ENCODE peak calls at places on chromosomes 7 and 10, in five cellular contexts. G is GM12878, A is K562, K is SK-N-SH, S is HepG2. C is an unnamed sample.

GRCh38 chr7:2661602-2662272 is 26.3 kb upstream of the AMZ1 start:
- DNase-seq in G (no peak), A (no peak), K (peak), S (no peak), C (no peak)

GRCh38 chr7:24825931-24826661 is 68.8 kb upstream of the GSDME start:
- DNase-seq in G (no peak), A (peak), K (no peak), S (peak), C (no peak)

GRCh38 chr7:82542665-82543064 is 99.1 kb upstream of the CACNA2D1 start:
- DNase-seq in G (no peak), A (no peak), K (no peak), S (no peak), C (no peak)

GRCh38 chr10:50561266-50561665 is 62.5 kb downstream of the SGMS1 start:
- DNase-seq in G (no peak), A (no peak), K (no peak), S (no peak), C (no peak)

GRCh38 chr10:119206603-119207366 is 586 bp upstream of the GRK5 start:
- DNase-seq in G (no peak), A (peak), K (peak), S (no peak), C (no peak)

GRCh38 chr10:1550291-1550595 is 187.1 kb downstream of the ADARB2 start:
- DNase-seq in G (no peak), A (no peak), K (no peak), S (no peak), C (no peak)

GRCh38 chr7:158828343-158829020 is 827 bp downstream of the ESYT2 start:
- DNase-seq in G (no peak), A (peak), K (peak), S (no peak), C (no peak)

GRCh38 chr7:23468721-23469149 is 1.6 kb downstream of the IGF2BP3 start:
- DNase-seq in G (no peak), A (peak), K (peak), S (no peak), C (no peak)

GRCh38 chr10:132724436-132724835 is 61.5 kb downstream of the NKX6-2 start:
- DNase-seq in G (no peak), A (no peak), K (no peak), S (no peak), C (peak)

GRCh38 chr10:1043532-1043995 is 5.4 kb downstream of the IDI1 start:
- DNase-seq in G (peak), A (no peak), K (no peak), S (no peak), C (no peak)

GRCh38 chr10:107740962-107741690 is 576.6 kb upstream of the SORCS1 start:
- DNase-seq in G (no peak), A (no peak), K (no peak), S (no peak), C (no peak)

GRCh38 chr7:29177963-29178612 is 16.5 kb upstream of the CHN2 start:
- DNase-seq in G (no peak), A (no peak), K (no peak), S (no peak), C (peak)

GRCh38 chr7:141663081-141663510 is 38.9 kb downstream of the DENND11 start:
- DNase-seq in G (no peak), A (no peak), K (no peak), S (peak), C (no peak)

GRCh38 chr7:23074443-23075244 is 30.9 kb upstream of the KLHL7 start:
- DNase-seq in G (no peak), A (no peak), K (no peak), S (peak), C (no peak)

GRCh38 chr10:27658788-27659187 is 86.8 kb downstream of the MKX start:
- DNase-seq in G (no peak), A (no peak), K (no peak), S (no peak), C (no peak)

GRCh38 chr7:17422966-17423365 is 124.5 kb downstream of the AHR start:
- DNase-seq in G (no peak), A (no peak), K (no peak), S (no peak), C (no peak)

GRCh38 chr10:71236286-71236685 is 23.9 kb downstream of the UNC5B start:
- DNase-seq in G (no peak), A (no peak), K (no peak), S (no peak), C (no peak)

GRCh38 chr7:116501425-116502167 is 2.1 kb downstream of the CAV2 start:
- DNase-seq in G (no peak), A (peak), K (no peak), S (no peak), C (no peak)

GRCh38 chr7:137342751-137343482 is 616 bp downstream of the PTN start:
- DNase-seq in G (no peak), A (no peak), K (no peak), S (no peak), C (no peak)

GRCh38 chr10:124975977-124976514 is 34.1 kb downstream of the ZRANB1 start:
- DNase-seq in G (peak), A (no peak), K (no peak), S (no peak), C (no peak)

GRCh38 chr7:39880556-39880955 is 69.5 kb upstream of the CDK13 start:
- DNase-seq in G (no peak), A (no peak), K (no peak), S (no peak), C (peak)

GRCh38 chr7:121126801-121127534 is 138.5 kb downstream of the CPED1 start:
- DNase-seq in G (no peak), A (no peak), K (peak), S (no peak), C (no peak)

GRCh38 chr7:99505324-99505662 is 831 bp downstream of the ZKSCAN5 start:
- DNase-seq in G (no peak), A (no peak), K (no peak), S (no peak), C (no peak)

GRCh38 chr10:98331888-98332287 is 63.9 kb upstream of the LOXL4 start:
- DNase-seq in G (no peak), A (peak), K (no peak), S (peak), C (no peak)

GRCh38 chr10:11105676-11106004 is 88.0 kb downstream of the CELF2 start:
- DNase-seq in G (no peak), A (no peak), K (no peak), S (no peak), C (no peak)

GRCh38 chr10:21993360-21994001 is 10.0 kb downstream of the DNAJC1 start:
- DNase-seq in G (no peak), A (no peak), K (no peak), S (no peak), C (no peak)

GRCh38 chr10:102003541-102003940 is 52.4 kb downstream of the ARMH3 start:
- DNase-seq in G (no peak), A (no peak), K (no peak), S (no peak), C (no peak)

GRCh38 chr7:39735903-39736302 is 112.5 kb downstream of the RALA start:
- DNase-seq in G (peak), A (peak), K (peak), S (no peak), C (no peak)

GRCh38 chr7:27162930-27163775 is 2.2 kb downstream of the HOXA9 start:
- DNase-seq in G (no peak), A (no peak), K (no peak), S (no peak), C (no peak)

GRCh38 chr7:127527561-127527960 is 57.8 kb downstream of the GCC1 start:
- DNase-seq in G (no peak), A (no peak), K (no peak), S (no peak), C (no peak)

GRCh38 chr10:125186431-125187170 is 26.2 kb upstream of the CTBP2 start:
- DNase-seq in G (no peak), A (no peak), K (no peak), S (no peak), C (no peak)

GRCh38 chr10:93086289-93086688 is 12.6 kb downstream of the CYP26A1 start:
- DNase-seq in G (no peak), A (no peak), K (no peak), S (no peak), C (no peak)

GRCh38 chr10:971613-972012 is 16.6 kb upstream of the GTPBP4 start:
- DNase-seq in G (no peak), A (no peak), K (no peak), S (peak), C (no peak)

GRCh38 chr10:13671874-13672273 is 85.1 kb downstream of the PRPF18 start:
- DNase-seq in G (no peak), A (no peak), K (no peak), S (no peak), C (no peak)

GRCh38 chr10:13698217-13698616 is 111.5 kb downstream of the PRPF18 start:
- DNase-seq in G (no peak), A (no peak), K (no peak), S (no peak), C (no peak)

GRCh38 chr7:24456526-24457214 is 116.6 kb upstream of the PALS2 start:
- DNase-seq in G (no peak), A (no peak), K (no peak), S (peak), C (no peak)

GRCh38 chr10:48494073-48494472 is 110.8 kb downstream of the ARHGAP22 start:
- DNase-seq in G (no peak), A (no peak), K (no peak), S (no peak), C (no peak)

DNA sequence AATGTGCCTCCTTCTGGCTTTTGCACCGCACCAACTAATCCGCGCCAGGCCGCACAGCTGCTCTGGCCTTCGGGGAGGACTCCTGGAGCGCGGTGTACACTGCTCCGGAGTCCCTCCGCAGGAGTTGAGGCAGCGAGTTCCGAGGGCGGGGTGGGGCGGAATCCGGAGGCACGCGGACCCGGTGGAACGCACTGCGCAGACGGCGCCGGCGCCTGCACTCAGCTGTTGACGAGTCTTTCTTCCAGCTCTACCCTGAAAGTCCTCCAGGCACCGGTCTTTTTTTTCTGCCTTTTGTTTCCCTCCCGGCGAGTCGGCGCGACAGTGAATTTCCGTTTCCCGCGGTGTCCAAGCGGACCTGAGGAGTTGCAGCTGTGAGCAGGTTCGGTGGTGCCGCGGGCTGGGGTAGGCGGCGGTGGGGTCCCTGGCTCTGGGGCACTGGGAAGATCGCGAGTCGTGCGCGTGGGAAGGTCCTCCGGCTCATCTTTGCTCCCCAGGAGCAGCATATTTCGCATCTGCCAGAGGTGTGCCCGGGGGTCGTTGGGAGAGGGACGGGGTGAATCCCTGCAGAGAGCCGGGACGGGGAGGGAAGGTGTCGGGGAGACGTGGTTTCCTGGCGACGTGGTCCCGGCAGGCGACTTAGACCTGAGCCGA is 44.1 kb downstream of the SFTPD start:
- DNase-seq in G (no peak), A (peak), K (peak), S (no peak), C (peak)
- TF ChIP-seq GABPA in G (no peak), A (no peak), K (peak), S (no peak), C (peak)

GRCh38 chr10:62851449-62851848 is 35.3 kb upstream of the EGR2 start:
- DNase-seq in G (no peak), A (peak), K (no peak), S (no peak), C (no peak)

GRCh38 chr10:62856021-62856420 is 39.9 kb upstream of the EGR2 start:
- DNase-seq in G (no peak), A (no peak), K (no peak), S (no peak), C (no peak)

GRCh38 chr10:62850646-62851045 is 34.5 kb upstream of the EGR2 start:
- DNase-seq in G (no peak), A (no peak), K (no peak), S (no peak), C (no peak)

GRCh38 chr10:62852961-62853702 is 37.0 kb upstream of the EGR2 start:
- DNase-seq in G (peak), A (no peak), K (no peak), S (no peak), C (peak)

DNA sequence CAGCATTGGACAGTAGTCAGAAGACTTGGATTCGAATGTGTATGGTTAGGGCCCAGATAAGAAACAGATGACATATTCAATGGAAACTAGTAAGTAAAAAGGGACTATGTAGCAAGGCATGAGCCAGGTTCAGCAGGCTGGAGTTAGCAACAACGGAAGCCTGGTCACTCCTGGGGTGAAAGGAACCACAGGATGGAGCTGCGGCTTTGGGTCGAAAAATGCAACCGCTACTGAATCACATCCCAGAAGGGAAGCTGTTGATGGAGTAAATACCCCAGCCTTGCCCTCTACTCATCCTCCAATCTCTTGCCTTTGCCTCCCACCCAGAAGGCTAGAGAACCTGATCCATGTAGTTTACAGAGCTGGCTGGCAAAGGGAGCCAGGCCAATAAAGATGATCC is 37.5 kb upstream of the EGR2 start:
- DNase-seq in G (no peak), A (no peak), K (no peak), S (no peak), C (peak)
- TF ChIP-seq REST in G (no peak), A (no peak), K (no peak), S (no peak), C (no peak)

DNA sequence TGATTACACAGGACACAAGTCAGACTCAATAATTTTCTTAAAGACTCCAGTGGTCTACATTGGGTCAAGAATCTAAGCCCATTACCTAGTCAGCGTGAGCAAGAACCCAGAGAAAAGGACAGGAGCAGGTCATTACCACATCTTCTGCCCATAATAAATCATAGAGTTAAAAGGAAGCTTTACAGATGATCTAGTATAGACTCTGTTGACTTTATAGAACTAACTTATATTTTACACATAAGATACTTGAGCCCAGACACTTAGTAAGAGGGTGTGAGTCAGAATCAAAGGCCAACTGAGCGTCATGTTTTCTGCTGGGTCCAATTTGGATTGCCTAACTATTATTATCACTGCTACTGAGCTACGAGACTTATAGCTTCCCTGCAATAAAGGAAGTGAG is 206.1 kb upstream of the NPSR1 start:
- DNase-seq in G (no peak), A (no peak), K (no peak), S (no peak), C (no peak)
- H3K4me3 ChIP-seq in G (no peak), A (no peak), K (no peak), S (no peak), C (no peak)

GRCh38 chr7:101586078-101586941 is 42.8 kb downstream of the MYL10 start:
- DNase-seq in G (no peak), A (no peak), K (no peak), S (no peak), C (no peak)
- TF ChIP-seq GABPA in G (no peak), A (no peak), K (no peak), S (no peak), C (no peak)

GRCh38 chr7:66925255-66925654 is 4.2 kb downstream of the TMEM248 start:
- DNase-seq in G (no peak), A (no peak), K (no peak), S (peak), C (no peak)

GRCh38 chr7:66920769-66921395 is at the start of gene TMEM248:
- DNase-seq in G (peak), A (peak), K (peak), S (peak), C (peak)

GRCh38 chr7:66920256-66920655 is 769 bp upstream of the TMEM248 start:
- DNase-seq in G (no peak), A (peak), K (no peak), S (no peak), C (no peak)

GRCh38 chr7:66921396-66921917 is 432 bp downstream of the TMEM248 start:
- DNase-seq in G (no peak), A (peak), K (peak), S (no peak), C (no peak)

GRCh38 chr7:66921918-66922486 is 977 bp downstream of the TMEM248 start:
- DNase-seq in G (peak), A (peak), K (peak), S (peak), C (no peak)
- TF ChIP-seq REST in G (no peak), A (no peak), K (no peak), S (no peak), C (no peak)

DNA sequence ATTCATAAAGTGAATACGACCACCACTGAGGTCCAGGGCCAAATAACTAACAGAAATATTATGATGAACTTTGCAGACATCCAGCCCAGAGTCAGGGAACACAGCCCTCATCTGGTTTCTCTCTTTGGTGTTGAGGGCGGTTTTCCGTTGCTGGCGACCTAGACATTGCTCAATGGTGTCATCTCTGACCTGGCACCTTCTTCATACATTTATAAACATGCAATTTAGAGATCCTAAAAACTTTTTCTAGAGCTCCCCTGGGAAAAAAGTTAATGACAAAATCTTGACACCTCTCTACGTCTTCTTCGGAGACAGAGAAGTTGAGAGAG is 301 bp upstream of the TET1 start:
- DNase-seq in G (no peak), A (no peak), K (no peak), S (no peak), C (no peak)
- H3K4me3 ChIP-seq in G (no peak), A (peak), K (peak), S (peak), C (peak)

GRCh38 chr7:30274641-30275040 is 9.8 kb upstream of the ZNRF2 start:
- DNase-seq in G (no peak), A (no peak), K (no peak), S (no peak), C (no peak)
- TF ChIP-seq GABPA in G (no peak), A (no peak), K (no peak), S (no peak), C (no peak)

GRCh38 chr10:91349381-91349780 is 60.8 kb upstream of the HECTD2 start:
- DNase-seq in G (no peak), A (no peak), K (no peak), S (no peak), C (no peak)
- TF ChIP-seq REST in G (no peak), A (no peak), K (peak), S (no peak), C (no peak)

GRCh38 chr10:129277804-129278203 is 189.2 kb upstream of the MGMT start:
- DNase-seq in G (no peak), A (no peak), K (no peak), S (no peak), C (no peak)
- H3K4me3 ChIP-seq in G (no peak), A (no peak), K (no peak), S (no peak), C (no peak)

GRCh38 chr7:105268056-105268455 is 120.7 kb downstream of the SRPK2 start:
- DNase-seq in G (no peak), A (peak), K (peak), S (no peak), C (no peak)
- TF ChIP-seq GABPA in G (no peak), A (no peak), K (no peak), S (no peak), C (no peak)

C was measured in HL-60.